ENCODE peak calls at places on chromosome 15, in nine cellular contexts. Y is fibroblast of pulmonary artery, B is SK-N-SH, P is BE2C, F is fibroblast of mammary gland, A is neural crest cell, M is upper lobe of right lung, R is nephron progenitor cell, Z is AG04450. N is an unnamed sample.
A peak's percentile ranks its signal among the peaks of the same experiment; 100 is the strongest.

GRCh38 chr15:83602021-83602420 is 51.9 kb upstream of the ADAMTSL3 start:
- DNase-seq in F (no peak), A (no peak), Y (no peak), Z (no peak), P (no peak), M (no peak), B (no peak), R (no peak), N (no peak)

GRCh38 chr15:58459562-58459961 is 27.8 kb downstream of the LIPC start:
- DNase-seq in R (no peak), M (no peak), F (no peak), Z (no peak), A (no peak), Y (no peak), B (no peak), P (no peak), N (no peak)

GRCh38 chr15:80915462-80915861 is 74.2 kb downstream of the MESD start:
- DNase-seq in R (no peak), Z (no peak), M (no peak), Y (no peak), A (no peak), P (no peak), B (no peak), F (no peak), N (no peak)

GRCh38 chr15:66252411-66253295 is 897 bp downstream of the MEGF11 start:
- DNase-seq in R (peak; percentile 82), Y (peak; percentile 42), M (peak; percentile 84), F (peak; percentile 33), P (peak; percentile 85), A (peak; percentile 68), Z (no peak), B (peak; percentile 94), N (peak; percentile 56)

GRCh38 chr15:66841953-66842681 is 140.1 kb downstream of the SMAD6 start:
- DNase-seq in P (peak; percentile 54), A (no peak), F (peak; percentile 85), Y (peak; percentile 91), Z (peak; percentile 68), R (peak; percentile 70), B (peak; percentile 85), M (peak; percentile 94), N (peak; percentile 36)

GRCh38 chr15:95296626-95297025 is 1033.9 kb upstream of the NR2F2 start:
- DNase-seq in R (no peak), A (no peak), F (no peak), M (no peak), Z (no peak), Y (peak; percentile 26), P (no peak), B (no peak), N (no peak)

GRCh38 chr15:64865126-64865997 is 23.6 kb downstream of the PLEKHO2 start:
- DNase-seq in P (no peak), Z (no peak), F (no peak), R (no peak), Y (no peak), B (no peak), A (no peak), M (no peak), N (no peak)

GRCh38 chr15:56978898-56979662 is 60.6 kb downstream of the TCF12 start:
- DNase-seq in M (no peak), F (peak; percentile 63), A (no peak), P (no peak), Y (no peak), R (no peak), B (no peak), Z (no peak), N (no peak)

GRCh38 chr15:75661041-75661778 is 13.5 kb downstream of the SNX33 start:
- DNase-seq in B (no peak), Y (peak; percentile 93), F (peak; percentile 90), R (peak; percentile 40), P (no peak), Z (peak; percentile 81), M (peak; percentile 94), A (no peak), N (no peak)

GRCh38 chr15:89799925-89800500 is 14.6 kb downstream of the ANPEP start:
- DNase-seq in F (no peak), Z (no peak), Y (no peak), M (no peak), P (no peak), B (peak; percentile 18), A (no peak), R (no peak), N (no peak)
- TF ChIP-seq CTCF in F (no peak), Z (no peak), Y (no peak), M (no peak), P (no peak), B (no peak), A (no peak), R (no peak), N (no peak)

GRCh38 chr15:40440300-40441011 is at the start of gene BAHD1:
- DNase-seq in Z (peak; percentile 79), B (peak; percentile 100), M (peak; percentile 99), F (peak; percentile 90), Y (peak; percentile 94), A (peak; percentile 95), P (peak; percentile 99), R (peak; percentile 96), N (peak; percentile 97)
- TF ChIP-seq CTCF in Z (peak; percentile 3), B (peak; percentile 4), M (peak; percentile 6), F (no peak), Y (no peak), A (peak; percentile 25), P (no peak), R (no peak), N (no peak)

GRCh38 chr15:45703670-45704328 is 69.0 kb downstream of the SQOR start:
- DNase-seq in B (no peak), A (no peak), R (no peak), P (no peak), Z (no peak), Y (no peak), F (no peak), M (no peak), N (no peak)
- TF ChIP-seq CTCF in B (no peak), A (peak; percentile 60), R (peak; percentile 56), P (peak; percentile 13), Z (peak; percentile 26), Y (peak; percentile 31), F (no peak), M (peak; percentile 19), N (peak; percentile 32)

GRCh38 chr15:98648654-98649537 is 557 bp downstream of the IGF1R start:
- DNase-seq in M (peak; percentile 81), R (peak; percentile 68), Z (no peak), P (peak; percentile 65), F (peak; percentile 38), Y (peak; percentile 55), A (peak; percentile 32), B (peak; percentile 70), N (peak; percentile 47)

GRCh38 chr15:98650871-98651481 is 2.6 kb downstream of the IGF1R start:
- DNase-seq in A (no peak), M (no peak), Z (no peak), P (no peak), Y (peak; percentile 43), B (no peak), R (peak; percentile 15), F (peak; percentile 41), N (peak; percentile 50)

GRCh38 chr15:98651581-98652220 is 3.4 kb downstream of the IGF1R start:
- DNase-seq in Y (peak; percentile 16), Z (no peak), R (no peak), M (no peak), B (no peak), A (no peak), P (no peak), F (peak; percentile 47), N (peak; percentile 31)

GRCh38 chr15:98649621-98649995 is 1.3 kb downstream of the IGF1R start:
- DNase-seq in F (no peak), B (peak; percentile 57), P (peak; percentile 54), Y (peak; percentile 36), A (peak; percentile 38), M (peak; percentile 72), R (peak; percentile 57), Z (no peak), N (peak; percentile 61)

DNA sequence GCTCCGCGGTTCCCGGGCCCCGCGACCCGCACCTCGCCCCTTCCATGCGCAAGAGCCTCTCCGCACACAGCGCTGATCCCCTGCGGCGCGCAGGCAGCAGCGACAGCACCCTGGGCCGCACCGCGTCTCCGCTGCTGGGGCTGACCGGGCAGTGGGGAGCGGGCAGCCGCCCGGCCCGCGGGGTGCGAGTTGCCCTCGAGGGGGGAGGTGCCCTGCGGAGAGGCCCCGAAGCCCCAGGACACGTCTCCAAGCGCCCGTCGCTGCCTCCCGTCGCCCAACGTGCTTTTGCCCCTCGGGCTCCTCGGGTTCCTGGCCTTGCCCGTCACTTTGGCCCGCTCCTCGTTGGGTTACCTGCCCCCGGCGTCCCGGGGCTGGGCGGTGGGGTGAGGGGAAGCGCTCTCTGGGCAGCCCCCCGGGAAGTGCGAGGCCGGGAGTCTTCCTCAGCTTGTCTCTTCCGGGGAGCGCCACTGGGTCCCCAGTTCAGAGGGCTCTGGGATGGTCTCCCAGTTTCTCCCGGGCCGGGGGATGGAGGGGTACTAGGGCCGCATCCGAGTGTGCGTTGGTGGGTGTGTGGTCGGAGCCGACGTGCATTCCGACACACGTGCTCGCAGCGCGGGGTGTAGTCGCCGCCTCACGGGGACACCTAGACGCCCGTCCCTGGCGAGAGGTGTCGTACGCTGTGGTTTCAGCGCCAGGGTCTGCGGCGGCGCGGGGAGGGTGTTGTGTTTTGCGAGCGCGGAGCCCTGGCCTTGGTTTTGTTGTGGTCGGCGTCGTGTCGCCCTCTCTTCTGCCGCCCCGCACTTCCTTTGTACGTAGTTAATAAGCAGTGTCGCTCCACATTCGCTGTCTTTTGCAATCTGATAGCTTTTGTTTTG is 1.9 kb downstream of the IGF1R start:
- DNase-seq in R (peak; percentile 65), B (peak; percentile 56), M (peak; percentile 76), F (peak; percentile 49), Y (peak; percentile 36), A (peak; percentile 15), P (peak; percentile 44), Z (no peak), N (peak; percentile 61)
- TF ChIP-seq CTCF in R (no peak), B (no peak), M (no peak), F (no peak), Y (no peak), A (no peak), P (no peak), Z (no peak), N (no peak)

GRCh38 chr15:100973351-100974034 is 54.3 kb downstream of the LRRK1 start:
- DNase-seq in A (no peak), B (peak; percentile 87), P (peak; percentile 22), M (no peak), F (no peak), R (peak; percentile 68), Z (no peak), Y (no peak), N (no peak)
- TF ChIP-seq CTCF in A (no peak), B (no peak), P (no peak), M (no peak), F (no peak), R (no peak), Z (no peak), Y (no peak), N (no peak)

N was measured in activated CD8-positive, alpha-beta T cell treated with anti-CD3 and anti-CD28 coated beads for 36 hours.